ENCODE peak calls at places on chromosomes 11 and 22, in six cellular contexts. X, U, T, Q, B and V are unnamed samples.

GRCh38 chr11:66592457-66593302 is at the start of the genes CCDC87 and CCS:
- DNase-seq in X (peak), U (peak), T (peak), Q (peak), B (peak), V (peak)

GRCh38 chr11:44931466-44931865 is 19.2 kb downstream of the TP53I11 start:
- DNase-seq in X (no peak), U (no peak), T (no peak), Q (no peak), B (no peak), V (no peak)

GRCh38 chr11:1234054-1234720 is 11.3 kb downstream of the MUC5B start:
- DNase-seq in X (peak), U (no peak), T (no peak), Q (no peak), B (no peak), V (no peak)

GRCh38 chr22:20402960-20403778 is 9.2 kb downstream of the ZNF74 start:
- DNase-seq in X (no peak), U (peak), T (no peak), Q (no peak), B (no peak), V (no peak)

GRCh38 chr22:19962909-19963806 is 21.5 kb upstream of the TXNRD2 start:
- DNase-seq in X (peak), U (no peak), T (no peak), Q (no peak), B (no peak), V (peak)

GRCh38 chr11:8814923-8815240 is 96.1 kb upstream of the AKIP1 start:
- DNase-seq in X (no peak), U (no peak), T (no peak), Q (peak), B (no peak), V (no peak)

GRCh38 chr11:65208785-65209710 is 27.3 kb downstream of the CAPN1 start:
- DNase-seq in X (no peak), U (no peak), T (no peak), Q (no peak), B (no peak), V (no peak)

GRCh38 chr22:41448189-41448808 is 1.7 kb upstream of the TOB2 start:
- DNase-seq in X (peak), U (peak), T (peak), Q (peak), B (peak), V (peak)

GRCh38 chr11:45809456-45810395 is 4.8 kb downstream of the SLC35C1 start:
- DNase-seq in X (no peak), U (no peak), T (no peak), Q (no peak), B (no peak), V (no peak)

GRCh38 chr22:26364066-26365015 is 64.7 kb upstream of the ASPHD2 start:
- DNase-seq in X (peak), U (peak), T (peak), Q (peak), B (peak), V (peak)

GRCh38 chr11:120462825-120463224 is 48.7 kb upstream of the GRIK4 start:
- DNase-seq in X (no peak), U (no peak), T (peak), Q (no peak), B (no peak), V (no peak)

GRCh38 chr11:91946397-91947090 is 278.1 kb upstream of the FAT3 start:
- DNase-seq in X (no peak), U (no peak), T (no peak), Q (peak), B (no peak), V (no peak)

GRCh38 chr22:48138855-48139254 is 1376.4 kb downstream of the TBC1D22A start:
- DNase-seq in X (no peak), U (no peak), T (no peak), Q (no peak), B (no peak), V (peak)

GRCh38 chr11:40289370-40289769 is 1170.1 kb downstream of the LRRC4C start:
- DNase-seq in X (no peak), U (no peak), T (no peak), Q (no peak), B (no peak), V (no peak)

GRCh38 chr11:11584937-11585336 is 36.9 kb downstream of the GALNT18 start:
- DNase-seq in X (no peak), U (no peak), T (no peak), Q (no peak), B (no peak), V (no peak)

GRCh38 chr11:70400643-70401042 is 2.3 kb downstream of the CTTN start:
- DNase-seq in X (no peak), U (no peak), T (no peak), Q (no peak), B (no peak), V (no peak)

GRCh38 chr11:11345099-11345498 is 8.0 kb downstream of the CSNK2A3 start:
- DNase-seq in X (no peak), U (no peak), T (no peak), Q (no peak), B (no peak), V (no peak)

GRCh38 chr11:74929431-74930363 is 19.2 kb downstream of the XRRA1 start:
- DNase-seq in X (peak), U (peak), T (peak), Q (peak), B (peak), V (peak)

GRCh38 chr11:72239849-72240460 is 4.0 kb downstream of the PHOX2A start:
- DNase-seq in X (peak), U (no peak), T (no peak), Q (no peak), B (no peak), V (no peak)

GRCh38 chr11:72759468-72759867 is 7.3 kb upstream of the ARAP1 start:
- DNase-seq in X (no peak), U (no peak), T (no peak), Q (no peak), B (no peak), V (no peak)

GRCh38 chr11:15197696-15198095 is 83.0 kb downstream of the INSC start:
- DNase-seq in X (no peak), U (no peak), T (no peak), Q (no peak), B (no peak), V (no peak)

GRCh38 chr22:38843201-38843715 is 570 bp downstream of the NPTXR start:
- DNase-seq in X (peak), U (peak), T (peak), Q (peak), B (peak), V (peak)

GRCh38 chr22:20605328-20605727 is 97.9 kb downstream of the MED15 start:
- DNase-seq in X (no peak), U (peak), T (no peak), Q (no peak), B (no peak), V (no peak)

GRCh38 chr11:31509017-31509411 is 408 bp downstream of the IMMP1L start:
- DNase-seq in X (no peak), U (peak), T (no peak), Q (no peak), B (no peak), V (peak)

GRCh38 chr22:41478891-41479521 is 10.1 kb downstream of the ACO2 start:
- DNase-seq in X (peak), U (peak), T (no peak), Q (peak), B (no peak), V (peak)

GRCh38 chr11:64619811-64620285 is 28.8 kb downstream of the SLC22A12 start:
- DNase-seq in X (peak), U (no peak), T (peak), Q (peak), B (no peak), V (peak)

GRCh38 chr22:36884314-36885158 is 23.7 kb downstream of the NCF4 start:
- DNase-seq in X (no peak), U (no peak), T (no peak), Q (no peak), B (no peak), V (no peak)

GRCh38 chr11:27723685-27724084 is 23.4 kb upstream of the BDNF start:
- DNase-seq in X (no peak), U (no peak), T (no peak), Q (no peak), B (no peak), V (no peak)

GRCh38 chr11:82932564-82932963 is 31.0 kb downstream of the DDIAS start:
- DNase-seq in X (no peak), U (no peak), T (no peak), Q (no peak), B (no peak), V (no peak)

GRCh38 chr11:9280655-9281301 is 15.6 kb upstream of the DENND5A start:
- DNase-seq in X (no peak), U (peak), T (no peak), Q (peak), B (no peak), V (peak)

GRCh38 chr11:83816572-83817187 is 530.5 kb upstream of the CCDC90B start:
- DNase-seq in X (no peak), U (no peak), T (no peak), Q (peak), B (no peak), V (no peak)

GRCh38 chr11:37657645-37658044 is 1059.6 kb upstream of the RAG2 start:
- DNase-seq in X (no peak), U (no peak), T (no peak), Q (peak), B (no peak), V (no peak)

GRCh38 chr11:64055077-64055476 is 19.3 kb downstream of the FLRT1 start:
- DNase-seq in X (no peak), U (no peak), T (no peak), Q (no peak), B (no peak), V (no peak)

GRCh38 chr11:117328414-117329010 is 858 bp downstream of the CEP164 start:
- DNase-seq in X (no peak), U (peak), T (no peak), Q (peak), B (no peak), V (peak)

GRCh38 chr11:61091373-61092279 is 10.7 kb upstream of the CD5 start:
- DNase-seq in X (no peak), U (peak), T (no peak), Q (peak), B (no peak), V (peak)

GRCh38 chr22:46054091-46054877 is 77.3 kb upstream of the WNT7B start:
- DNase-seq in X (peak), U (peak), T (no peak), Q (peak), B (no peak), V (peak)

GRCh38 chr11:78562398-78562797 is 12.3 kb downstream of the NARS2 start:
- DNase-seq in X (no peak), U (no peak), T (no peak), Q (peak), B (no peak), V (no peak)

GRCh38 chr11:72782081-72782920 is 11.5 kb downstream of the STARD10 start:
- DNase-seq in X (no peak), U (no peak), T (no peak), Q (no peak), B (no peak), V (no peak)

GRCh38 chr11:29119116-29119515 is 897.7 kb downstream of the KCNA4 start:
- DNase-seq in X (no peak), U (no peak), T (no peak), Q (peak), B (no peak), V (no peak)

GRCh38 chr11:128931661-128932060 is 11.0 kb downstream of the TP53AIP1 start:
- DNase-seq in X (no peak), U (no peak), T (no peak), Q (no peak), B (no peak), V (no peak)

DNA sequence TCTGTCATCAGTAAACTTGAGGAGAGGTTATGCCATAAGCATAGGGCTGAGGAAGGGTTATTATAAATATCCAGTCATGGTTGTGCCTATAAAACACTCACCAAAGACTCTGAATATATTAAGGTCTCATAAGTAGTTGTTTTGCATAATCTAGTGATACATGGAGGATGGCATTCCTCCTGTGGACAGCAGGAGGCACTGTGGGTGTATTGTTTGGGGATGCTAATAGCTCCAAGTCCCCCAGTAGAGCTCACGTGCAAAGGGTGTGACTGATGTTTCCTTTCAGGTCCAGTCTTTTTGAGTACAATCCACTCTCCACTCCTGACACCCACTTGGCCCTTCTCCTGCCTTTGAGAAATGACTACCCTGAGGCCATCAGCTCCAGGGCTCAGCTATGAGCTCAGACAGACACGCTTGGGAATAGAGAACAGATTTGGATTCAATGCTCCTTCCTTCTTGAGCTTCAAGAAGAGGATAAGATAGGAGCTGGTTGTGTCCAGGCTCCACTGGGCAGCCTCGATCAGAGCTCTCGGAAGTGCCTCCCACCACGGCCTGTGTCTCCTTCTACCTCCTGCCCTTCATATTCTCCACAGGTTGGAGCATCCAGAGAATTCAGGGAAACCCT is 85.2 kb upstream of the IGLL5 start:
- DNase-seq in X (no peak), U (no peak), T (no peak), Q (no peak), B (no peak), V (peak)
- TF ChIP-seq CTCF in X (no peak), U (no peak), T (peak), Q (peak), B (no peak), V (peak)

DNA sequence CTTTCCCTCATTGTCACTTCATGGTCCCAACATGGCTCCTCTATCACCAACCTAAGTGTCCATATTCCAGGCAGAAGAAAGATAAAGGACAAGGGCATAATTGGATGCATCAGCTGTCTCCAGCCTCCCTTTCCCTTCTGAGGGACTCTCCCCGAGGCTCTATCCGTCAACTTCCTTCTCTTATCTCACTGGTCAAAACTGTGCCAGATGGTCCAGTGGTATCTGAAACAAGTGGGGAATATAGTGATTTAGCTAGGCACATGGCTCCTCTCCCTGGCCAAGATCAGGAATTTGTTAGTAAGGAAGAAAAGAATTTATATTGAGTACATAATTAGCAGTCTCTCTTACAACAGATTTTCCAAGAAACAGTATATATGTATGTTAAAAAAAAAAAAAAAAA is 12.6 kb upstream of the SPON1 start:
- DNase-seq in X (no peak), U (no peak), T (no peak), Q (no peak), B (no peak), V (no peak)
- TF ChIP-seq CTCF in X (no peak), U (no peak), T (no peak), Q (no peak), B (no peak), V (no peak)

GRCh38 chr22:29032014-29032475 is 29.6 kb downstream of the C22orf31 start:
- DNase-seq in X (no peak), U (no peak), T (no peak), Q (no peak), B (no peak), V (no peak)

GRCh38 chr22:29030016-29030617 is 31.5 kb downstream of the C22orf31 start:
- DNase-seq in X (no peak), U (no peak), T (no peak), Q (peak), B (no peak), V (peak)

GRCh38 chr22:29032584-29032983 is 29.0 kb downstream of the C22orf31 start:
- DNase-seq in X (no peak), U (no peak), T (no peak), Q (peak), B (no peak), V (no peak)

GRCh38 chr22:29030618-29031235 is 30.9 kb downstream of the C22orf31 start:
- DNase-seq in X (peak), U (peak), T (no peak), Q (peak), B (peak), V (peak)

GRCh38 chr22:29031236-29031982 is 30.2 kb downstream of the C22orf31 start:
- DNase-seq in X (peak), U (peak), T (peak), Q (peak), B (no peak), V (peak)
- TF ChIP-seq CTCF in X (peak), U (no peak), T (peak), Q (peak), B (peak), V (no peak)

DNA sequence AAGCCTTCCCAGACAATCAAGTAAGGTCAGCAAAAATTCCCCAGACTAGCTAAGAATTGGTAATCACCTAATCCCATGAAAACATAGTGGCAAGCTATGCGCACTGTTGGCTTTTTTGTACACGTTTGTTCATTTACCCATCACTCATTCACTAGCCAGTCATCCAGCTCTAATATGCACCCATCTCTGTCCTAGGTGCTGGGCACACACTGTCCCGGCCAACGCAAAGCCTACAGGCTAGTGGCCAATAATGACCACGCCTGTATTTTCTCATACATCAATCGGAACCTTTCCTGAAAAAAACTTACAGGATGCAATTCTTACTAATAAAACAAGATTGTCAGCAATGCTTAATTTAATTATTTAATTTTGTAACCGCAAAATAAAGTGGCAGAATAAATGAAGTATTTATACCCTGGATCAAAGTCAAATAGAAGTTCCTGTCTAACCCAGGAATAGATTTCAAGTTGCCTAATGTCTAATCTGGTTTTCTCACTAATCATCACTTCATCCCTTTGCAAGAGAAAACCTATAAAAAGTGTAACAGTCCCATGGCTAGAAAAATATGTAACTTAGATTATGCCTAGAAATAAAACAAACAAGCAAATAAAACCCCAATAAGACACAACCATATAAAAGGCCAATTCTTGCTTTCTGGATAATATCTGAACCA is 143.3 kb upstream of the BLID start:
- DNase-seq in X (no peak), U (no peak), T (no peak), Q (no peak), B (no peak), V (no peak)
- TF ChIP-seq CTCF in X (no peak), U (no peak), T (no peak), Q (no peak), B (no peak), V (no peak)

DNA sequence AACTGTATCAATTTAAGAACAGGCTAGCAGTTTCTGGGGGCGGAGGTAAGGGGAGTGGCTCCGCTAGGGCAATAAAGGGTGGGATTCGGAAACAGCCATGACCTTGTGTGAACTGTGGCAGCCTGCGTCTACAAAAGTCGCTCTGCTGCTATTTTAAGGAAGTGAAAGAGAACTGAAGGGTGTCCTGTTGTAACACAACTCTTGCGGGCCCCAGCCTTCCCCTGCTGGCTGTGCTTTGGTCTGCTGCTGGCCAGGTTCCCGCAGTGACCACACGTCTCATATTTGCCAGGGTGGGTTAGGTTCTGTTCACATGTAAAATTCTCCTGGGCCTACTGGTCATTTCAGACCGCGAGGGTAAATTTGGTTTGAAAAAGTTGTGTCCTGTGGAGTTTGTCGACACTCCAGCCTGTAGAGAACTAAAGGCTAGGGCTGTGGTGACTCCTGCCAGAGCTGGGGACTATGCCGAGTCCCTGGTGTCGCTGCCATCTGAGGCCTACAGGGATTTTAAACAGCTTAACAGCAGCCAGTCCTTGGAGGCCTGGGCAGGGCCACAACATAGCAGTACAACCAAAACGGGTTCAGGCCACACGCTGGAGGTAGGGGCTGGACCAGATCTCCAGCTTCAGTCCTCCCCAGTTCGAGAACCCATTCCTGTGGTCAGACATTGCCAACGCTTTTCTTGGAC is 1.1 kb upstream of the PPFIBP2 start:
- DNase-seq in X (peak), U (peak), T (no peak), Q (peak), B (no peak), V (peak)
- TF ChIP-seq CTCF in X (peak), U (no peak), T (no peak), Q (no peak), B (no peak), V (no peak)